ENCODE peak calls at places on chromosomes 16 and 17, in four cellular contexts. P is stimulated activated effector memory CD8-positive, alpha-beta T cell treated with anti-CD3 and anti-CD28 coated beads, Interleukin-12 subunit alpha, Interleukin-12 subunit beta, amount 100 ng/mL, for 72 hours; E is left ventricle myocardium superior; F is CD8-positive, alpha-beta T cell. X is an unnamed sample.
A peak's percentile ranks its signal among the peaks of the same experiment; 100 is the strongest.

GRCh38 chr17:76474894-76475293 is 7.5 kb downstream of the AANAT start:
- DNase-seq in P (no peak), E (no peak), F (no peak), X (no peak)

GRCh38 chr17:60065136-60065535 is 13.6 kb downstream of the HEATR6 start:
- DNase-seq in P (no peak), E (no peak), F (no peak), X (no peak)

GRCh38 chr16:3099732-3100499 is 822 bp upstream of the ZSCAN10 start:
- DNase-seq in P (peak; percentile 83), E (peak; percentile 94), F (peak; percentile 87), X (peak; percentile 94)

GRCh38 chr17:27797390-27798091 is 2.8 kb downstream of the NOS2 start:
- DNase-seq in P (no peak), E (no peak), F (no peak), X (no peak)

GRCh38 chr16:3696425-3697218 is 20.7 kb downstream of the TRAP1 start:
- DNase-seq in P (no peak), E (no peak), F (no peak), X (no peak)

GRCh38 chr16:87060026-87060986 is 256.9 kb downstream of the C16orf95 start:
- DNase-seq in P (no peak), E (no peak), F (no peak), X (no peak)

GRCh38 chr16:81137012-81137335 is 40.8 kb upstream of the GCSH start:
- DNase-seq in P (no peak), E (no peak), F (no peak), X (no peak)

GRCh38 chr17:7478276-7479138 is 924 bp downstream of the ZBTB4 start:
- DNase-seq in P (no peak), E (peak; percentile 74), F (peak; percentile 67), X (peak; percentile 66)

GRCh38 chr17:9241371-9241712 is 220.0 kb downstream of the NTN1 start:
- DNase-seq in P (no peak), E (peak; percentile 72), F (no peak), X (no peak)

GRCh38 chr17:69560987-69561441 is 146.5 kb downstream of the MAP2K6 start:
- DNase-seq in P (no peak), E (no peak), F (no peak), X (no peak)

GRCh38 chr16:22684282-22685161 is 129.4 kb upstream of the HS3ST2 start:
- DNase-seq in P (no peak), E (no peak), F (no peak), X (no peak)

GRCh38 chr16:82639666-82640336 is 13.0 kb downstream of the CDH13 start:
- DNase-seq in P (peak; percentile 42), E (peak; percentile 76), F (peak; percentile 52), X (no peak)

GRCh38 chr17:64441772-64442549 is 7.0 kb upstream of the MILR1 start:
- DNase-seq in P (no peak), E (no peak), F (peak; percentile 28), X (no peak)

GRCh38 chr17:42182927-42183734 is 2.1 kb downstream of the HCRT start:
- DNase-seq in P (no peak), E (no peak), F (no peak), X (no peak)

GRCh38 chr17:33385133-33385532 is 92.0 kb upstream of the ASIC2 start:
- DNase-seq in P (no peak), E (no peak), F (no peak), X (no peak)

GRCh38 chr17:45575126-45575885 is 84.8 kb upstream of the PLEKHM1 start:
- DNase-seq in P (no peak), E (no peak), F (no peak), X (no peak)

GRCh38 chr17:17579691-17580090 is 11.8 kb downstream of the PEMT start:
- DNase-seq in P (no peak), E (no peak), F (no peak), X (no peak)

GRCh38 chr17:8873801-8874715 is 6.6 kb upstream of the PIK3R6 start:
- DNase-seq in P (no peak), E (no peak), F (no peak), X (no peak)

X was measured in GM12892.